ENCODE peak calls at places on chromosomes 13 and 19, in six cellular contexts. One of them, this sample, is unnamed.

GRCh38 chr13:43522788-43523187 is 264.0 kb downstream of the ENOX1 start:
- DNase-seq in K562: no peak
- DNase-seq in HCT116: no peak
- DNase-seq in endothelial cell of umbilical vein: no peak
- DNase-seq in HepG2: no peak
- DNase-seq in SK-N-SH: no peak
- DNase-seq in this sample: no peak

GRCh38 chr13:25137624-25137892 is 34.5 kb downstream of the AMER2 start:
- DNase-seq in K562: no peak
- DNase-seq in HCT116: no peak
- DNase-seq in endothelial cell of umbilical vein: no peak
- DNase-seq in HepG2: no peak
- DNase-seq in SK-N-SH: no peak
- DNase-seq in this sample: no peak

GRCh38 chr19:6767357-6768235 is at the start of gene SH2D3A:
- DNase-seq in K562: peak
- DNase-seq in HCT116: peak
- DNase-seq in endothelial cell of umbilical vein: peak
- DNase-seq in HepG2: peak
- DNase-seq in SK-N-SH: peak
- DNase-seq in this sample: peak

GRCh38 chr13:24351423-24351822 is 42.0 kb downstream of the C1QTNF9 start:
- DNase-seq in K562: no peak
- DNase-seq in HCT116: no peak
- DNase-seq in endothelial cell of umbilical vein: no peak
- DNase-seq in HepG2: no peak
- DNase-seq in SK-N-SH: no peak
- DNase-seq in this sample: no peak

GRCh38 chr13:110218601-110219201 is 88.3 kb downstream of the COL4A1 start:
- DNase-seq in K562: no peak
- DNase-seq in HCT116: no peak
- DNase-seq in endothelial cell of umbilical vein: no peak
- DNase-seq in HepG2: no peak
- DNase-seq in SK-N-SH: no peak
- DNase-seq in this sample: no peak

GRCh38 chr13:97255515-97255999 is 33.4 kb downstream of the MBNL2 start:
- DNase-seq in K562: no peak
- DNase-seq in HCT116: no peak
- DNase-seq in endothelial cell of umbilical vein: no peak
- DNase-seq in HepG2: no peak
- DNase-seq in SK-N-SH: no peak
- DNase-seq in this sample: no peak

GRCh38 chr19:33047422-33047821 is 17.3 kb downstream of the RHPN2 start:
- DNase-seq in K562: peak
- DNase-seq in HCT116: peak
- DNase-seq in endothelial cell of umbilical vein: no peak
- DNase-seq in HepG2: no peak
- DNase-seq in SK-N-SH: no peak
- DNase-seq in this sample: no peak

GRCh38 chr13:106103779-106104178 is 431.7 kb downstream of the EFNB2 start:
- DNase-seq in K562: no peak
- DNase-seq in HCT116: peak
- DNase-seq in endothelial cell of umbilical vein: no peak
- DNase-seq in HepG2: no peak
- DNase-seq in SK-N-SH: no peak
- DNase-seq in this sample: no peak

GRCh38 chr13:41827507-41828213 is 133.2 kb downstream of the VWA8 start:
- DNase-seq in K562: no peak
- DNase-seq in HCT116: peak
- DNase-seq in endothelial cell of umbilical vein: peak
- DNase-seq in HepG2: no peak
- DNase-seq in SK-N-SH: no peak
- DNase-seq in this sample: no peak

GRCh38 chr19:49921871-49922755 is 6.9 kb upstream of the ATF5 start:
- DNase-seq in K562: no peak
- DNase-seq in HCT116: no peak
- DNase-seq in endothelial cell of umbilical vein: no peak
- DNase-seq in HepG2: no peak
- DNase-seq in SK-N-SH: no peak
- DNase-seq in this sample: no peak

GRCh38 chr13:39675904-39676303 is 20.4 kb downstream of the COG6 start:
- DNase-seq in K562: no peak
- DNase-seq in HCT116: no peak
- DNase-seq in endothelial cell of umbilical vein: no peak
- DNase-seq in HepG2: no peak
- DNase-seq in SK-N-SH: no peak
- DNase-seq in this sample: no peak

GRCh38 chr19:17202249-17202648 is 12.9 kb upstream of the USE1 start:
- DNase-seq in K562: no peak
- DNase-seq in HCT116: peak
- DNase-seq in endothelial cell of umbilical vein: peak
- DNase-seq in HepG2: no peak
- DNase-seq in SK-N-SH: no peak
- DNase-seq in this sample: no peak

GRCh38 chr13:76596216-76596615 is 290.0 kb downstream of the KCTD12 start:
- DNase-seq in K562: no peak
- DNase-seq in HCT116: no peak
- DNase-seq in endothelial cell of umbilical vein: no peak
- DNase-seq in HepG2: no peak
- DNase-seq in SK-N-SH: no peak
- DNase-seq in this sample: no peak

GRCh38 chr13:70874646-70875045 is 766.4 kb upstream of the KLHL1 start:
- DNase-seq in K562: no peak
- DNase-seq in HCT116: no peak
- DNase-seq in endothelial cell of umbilical vein: no peak
- DNase-seq in HepG2: no peak
- DNase-seq in SK-N-SH: no peak
- DNase-seq in this sample: no peak

GRCh38 chr13:73056054-73056962 is 2.5 kb upstream of the KLF5 start:
- DNase-seq in K562: no peak
- DNase-seq in HCT116: peak
- DNase-seq in endothelial cell of umbilical vein: peak
- DNase-seq in HepG2: peak
- DNase-seq in SK-N-SH: no peak
- DNase-seq in this sample: no peak

GRCh38 chr13:95296326-95296939 is 4.8 kb downstream of the ABCC4 start:
- DNase-seq in K562: no peak
- DNase-seq in HCT116: peak
- DNase-seq in endothelial cell of umbilical vein: peak
- DNase-seq in HepG2: peak
- DNase-seq in SK-N-SH: peak
- DNase-seq in this sample: no peak

GRCh38 chr13:40408602-40409001 is 257.8 kb downstream of the FOXO1 start:
- DNase-seq in K562: no peak
- DNase-seq in HCT116: peak
- DNase-seq in endothelial cell of umbilical vein: peak
- DNase-seq in HepG2: no peak
- DNase-seq in SK-N-SH: no peak
- DNase-seq in this sample: no peak

GRCh38 chr13:71327266-71327665 is 539.7 kb downstream of the DACH1 start:
- DNase-seq in K562: no peak
- DNase-seq in HCT116: no peak
- DNase-seq in endothelial cell of umbilical vein: no peak
- DNase-seq in HepG2: no peak
- DNase-seq in SK-N-SH: no peak
- DNase-seq in this sample: no peak

GRCh38 chr19:3433805-3434540 is 46.4 kb downstream of the SMIM24 start:
- DNase-seq in K562: no peak
- DNase-seq in HCT116: no peak
- DNase-seq in endothelial cell of umbilical vein: no peak
- DNase-seq in HepG2: no peak
- DNase-seq in SK-N-SH: no peak
- DNase-seq in this sample: no peak

GRCh38 chr13:37656247-37656940 is 57.8 kb upstream of the POSTN start:
- DNase-seq in K562: no peak
- DNase-seq in HCT116: no peak
- DNase-seq in endothelial cell of umbilical vein: peak
- DNase-seq in HepG2: no peak
- DNase-seq in SK-N-SH: no peak
- DNase-seq in this sample: no peak

GRCh38 chr19:32828139-32828538 is 41.4 kb downstream of the SLC7A9 start:
- DNase-seq in K562: no peak
- DNase-seq in HCT116: no peak
- DNase-seq in endothelial cell of umbilical vein: no peak
- DNase-seq in HepG2: peak
- DNase-seq in SK-N-SH: no peak
- DNase-seq in this sample: no peak

GRCh38 chr13:54449922-54450321 is 1421.3 kb downstream of the OLFM4 start:
- DNase-seq in K562: no peak
- DNase-seq in HCT116: no peak
- DNase-seq in endothelial cell of umbilical vein: no peak
- DNase-seq in HepG2: no peak
- DNase-seq in SK-N-SH: peak
- DNase-seq in this sample: no peak

GRCh38 chr19:10416380-10417257 is 3.7 kb upstream of the PDE4A start:
- DNase-seq in K562: peak
- DNase-seq in HCT116: peak
- DNase-seq in endothelial cell of umbilical vein: peak
- DNase-seq in HepG2: peak
- DNase-seq in SK-N-SH: peak
- DNase-seq in this sample: peak
- TF ChIP-seq POLR2AphosphoS5 in K562: no peak
- TF ChIP-seq POLR2AphosphoS5 in HCT116: no peak
- TF ChIP-seq POLR2AphosphoS5 in endothelial cell of umbilical vein: no peak
- TF ChIP-seq POLR2AphosphoS5 in HepG2: no peak
- TF ChIP-seq POLR2AphosphoS5 in SK-N-SH: no peak
- TF ChIP-seq POLR2AphosphoS5 in this sample: peak

DNA sequence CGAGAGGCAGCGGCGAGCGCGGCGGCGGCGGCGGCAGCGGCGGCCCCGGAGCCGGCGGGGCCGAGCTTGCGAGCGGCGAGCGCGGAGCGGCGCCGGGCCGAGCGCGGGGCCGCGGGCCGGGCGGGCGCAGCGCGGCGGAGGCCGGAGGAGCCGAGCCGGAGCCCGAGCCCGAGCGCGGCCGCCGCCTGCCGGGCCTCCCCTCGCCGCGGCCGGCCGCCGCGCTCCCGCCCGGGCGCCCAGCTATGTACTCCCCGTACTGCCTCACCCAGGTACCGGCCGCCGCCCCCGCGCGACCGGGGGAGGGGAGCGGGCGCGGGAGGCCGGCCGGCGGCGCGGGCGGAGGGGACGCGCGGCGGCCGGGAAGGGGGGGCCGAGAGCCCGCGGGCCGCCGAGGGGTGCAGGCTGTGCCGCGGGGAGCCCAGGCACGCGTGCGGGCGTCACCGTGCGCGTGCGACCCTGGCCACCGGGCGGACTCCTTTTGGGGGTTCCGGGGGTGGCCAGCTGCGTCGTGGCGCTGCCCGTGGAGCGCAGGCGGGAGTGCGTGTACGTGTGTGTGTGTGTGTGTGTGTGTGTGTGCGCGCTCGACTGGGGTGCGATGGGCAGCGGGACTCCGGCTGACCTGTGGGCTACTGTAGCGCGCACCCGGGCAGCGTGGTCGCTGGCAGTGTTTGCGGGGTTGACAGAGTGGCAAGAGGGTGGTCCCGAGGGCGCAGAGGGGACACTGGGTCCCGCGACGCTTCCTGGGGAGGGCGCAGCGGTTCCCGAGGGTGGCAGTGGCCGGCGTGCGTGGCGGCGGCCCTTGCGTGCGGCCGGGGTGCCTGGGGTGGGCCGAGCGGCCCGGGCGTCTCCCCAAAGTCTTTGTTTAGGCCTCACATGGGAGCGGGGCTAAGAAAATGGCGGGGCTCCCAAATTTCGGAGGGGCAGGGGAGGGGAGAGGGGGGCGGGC is 594 bp downstream of the NFIX start:
- DNase-seq in K562: peak
- DNase-seq in HCT116: no peak
- DNase-seq in endothelial cell of umbilical vein: peak
- DNase-seq in HepG2: no peak
- DNase-seq in SK-N-SH: peak
- DNase-seq in this sample: no peak
- H3K9ac ChIP-seq in K562: peak
- H3K9ac ChIP-seq in HCT116: peak
- H3K9ac ChIP-seq in endothelial cell of umbilical vein: no peak
- H3K9ac ChIP-seq in HepG2: peak
- H3K9ac ChIP-seq in SK-N-SH: peak
- H3K9ac ChIP-seq in this sample: peak

GRCh38 chr19:8208119-8208709 is 956 bp upstream of the CERS4 start:
- DNase-seq in K562: no peak
- DNase-seq in HCT116: no peak
- DNase-seq in endothelial cell of umbilical vein: no peak
- DNase-seq in HepG2: no peak
- DNase-seq in SK-N-SH: peak
- DNase-seq in this sample: no peak

GRCh38 chr19:8209111-8209964 is at the start of gene CERS4:
- DNase-seq in K562: peak
- DNase-seq in HCT116: no peak
- DNase-seq in endothelial cell of umbilical vein: no peak
- DNase-seq in HepG2: peak
- DNase-seq in SK-N-SH: peak
- DNase-seq in this sample: no peak

GRCh38 chr19:8208710-8209110 is 460 bp upstream of the CERS4 start:
- DNase-seq in K562: no peak
- DNase-seq in HCT116: no peak
- DNase-seq in endothelial cell of umbilical vein: no peak
- DNase-seq in HepG2: no peak
- DNase-seq in SK-N-SH: no peak
- DNase-seq in this sample: no peak

GRCh38 chr19:8206147-8207087 is 2.8 kb upstream of the CERS4 start:
- DNase-seq in K562: no peak
- DNase-seq in HCT116: no peak
- DNase-seq in endothelial cell of umbilical vein: no peak
- DNase-seq in HepG2: no peak
- DNase-seq in SK-N-SH: no peak
- DNase-seq in this sample: no peak

GRCh38 chr19:8204961-8205360 is 4.2 kb upstream of the CERS4 start:
- DNase-seq in K562: no peak
- DNase-seq in HCT116: no peak
- DNase-seq in endothelial cell of umbilical vein: no peak
- DNase-seq in HepG2: no peak
- DNase-seq in SK-N-SH: no peak
- DNase-seq in this sample: no peak
- TF ChIP-seq POLR2AphosphoS5 in K562: no peak
- TF ChIP-seq POLR2AphosphoS5 in HCT116: no peak
- TF ChIP-seq POLR2AphosphoS5 in endothelial cell of umbilical vein: no peak
- TF ChIP-seq POLR2AphosphoS5 in HepG2: no peak
- TF ChIP-seq POLR2AphosphoS5 in SK-N-SH: no peak
- TF ChIP-seq POLR2AphosphoS5 in this sample: no peak

DNA sequence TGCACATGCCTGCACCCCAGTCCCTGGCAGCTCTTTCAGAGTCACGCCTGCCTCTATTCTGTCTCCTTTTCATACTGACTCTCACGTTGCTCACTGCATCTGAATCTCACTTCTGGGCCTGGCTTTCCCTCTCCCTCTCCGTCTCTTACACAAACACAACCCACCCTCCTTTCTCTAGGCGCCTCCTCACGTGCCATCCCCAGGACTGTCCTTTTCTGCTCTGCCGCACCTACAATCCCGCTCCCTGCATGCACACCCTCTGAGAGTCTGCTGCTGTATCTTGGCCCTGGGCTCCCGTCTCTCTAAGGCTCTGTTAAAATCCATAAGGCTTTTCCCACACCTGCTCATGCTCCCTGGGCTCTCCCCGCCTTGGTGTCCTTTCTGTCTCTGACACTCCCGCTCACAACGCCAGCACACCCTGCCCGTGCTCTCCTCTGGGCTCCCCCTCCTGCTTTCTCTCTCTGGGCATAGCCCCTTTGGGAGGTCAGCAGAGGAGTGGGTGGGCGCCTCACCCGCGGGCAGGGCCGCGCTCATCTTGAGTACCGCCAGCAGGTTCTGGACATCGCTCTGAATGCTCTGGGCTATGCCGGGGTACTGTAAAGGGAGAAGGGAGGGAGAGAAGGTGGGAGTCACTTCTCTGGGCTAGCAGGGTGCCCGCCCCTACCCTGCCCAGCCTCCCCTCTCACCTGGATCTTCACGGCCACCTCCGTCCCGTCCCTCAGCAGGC is 12.7 kb upstream of the NUMBL start:
- DNase-seq in K562: no peak
- DNase-seq in HCT116: no peak
- DNase-seq in endothelial cell of umbilical vein: no peak
- DNase-seq in HepG2: no peak
- DNase-seq in SK-N-SH: no peak
- DNase-seq in this sample: no peak
- H3K9ac ChIP-seq in K562: peak
- H3K9ac ChIP-seq in HCT116: no peak
- H3K9ac ChIP-seq in endothelial cell of umbilical vein: no peak
- H3K9ac ChIP-seq in HepG2: no peak
- H3K9ac ChIP-seq in SK-N-SH: no peak
- H3K9ac ChIP-seq in this sample: no peak

This sample was measured in SK-N-MC.